ENCODE peak calls at places on chromosome 17, in six cellular contexts. U, W, T, L, R and N are unnamed samples.
A peak's percentile ranks its signal among the peaks of the same experiment; 100 is the strongest.

GRCh38 chr17:77465358-77466041 is 324.7 kb downstream of the SEC14L1 start:
- DNase-seq in U (peak; percentile 86), W (no peak), T (no peak), L (no peak), R (peak; percentile 35), N (peak; percentile 58)

GRCh38 chr17:67602974-67603373 is 114.8 kb upstream of the NOL11 start:
- DNase-seq in U (no peak), W (no peak), T (no peak), L (no peak), R (peak; percentile 56), N (peak; percentile 24)

GRCh38 chr17:15086776-15087175 is 178.3 kb downstream of the PMP22 start:
- DNase-seq in U (no peak), W (peak; percentile 66), T (no peak), L (no peak), R (no peak), N (no peak)

GRCh38 chr17:2816688-2817087 is 20.4 kb downstream of the RAP1GAP2 start:
- DNase-seq in U (no peak), W (no peak), T (no peak), L (no peak), R (no peak), N (no peak)

GRCh38 chr17:64328875-64329405 is 61.7 kb downstream of the PECAM1 start:
- DNase-seq in U (no peak), W (no peak), T (no peak), L (no peak), R (no peak), N (no peak)

GRCh38 chr17:72687941-72688340 is 404.5 kb downstream of the SLC39A11 start:
- DNase-seq in U (no peak), W (no peak), T (no peak), L (no peak), R (no peak), N (no peak)

GRCh38 chr17:49226771-49227435 is 3.7 kb downstream of the PHOSPHO1 start:
- DNase-seq in U (no peak), W (no peak), T (no peak), L (no peak), R (no peak), N (no peak)

GRCh38 chr17:63647065-63647725 is 25.0 kb downstream of the MAP3K3 start:
- DNase-seq in U (no peak), W (no peak), T (no peak), L (no peak), R (no peak), N (no peak)

GRCh38 chr17:31318298-31319190 is 2.9 kb downstream of the EVI2A start:
- DNase-seq in U (no peak), W (no peak), T (peak; percentile 65), L (peak; percentile 38), R (peak; percentile 31), N (no peak)

GRCh38 chr17:76500074-76500744 is 1.0 kb downstream of the RHBDF2 start:
- DNase-seq in U (no peak), W (no peak), T (no peak), L (no peak), R (no peak), N (no peak)

GRCh38 chr17:39579318-39580081 is 28.2 kb downstream of the NEUROD2 start:
- DNase-seq in U (no peak), W (no peak), T (no peak), L (no peak), R (peak; percentile 31), N (no peak)

GRCh38 chr17:4769628-4770027 is 2.1 kb upstream of the TM4SF5 start:
- DNase-seq in U (no peak), W (no peak), T (no peak), L (no peak), R (no peak), N (no peak)

GRCh38 chr17:20022701-20023100 is 13.5 kb downstream of the SPECC1 start:
- DNase-seq in U (no peak), W (no peak), T (no peak), L (no peak), R (no peak), N (no peak)

GRCh38 chr17:56815711-56816110 is 18.0 kb downstream of the C17orf67 start:
- DNase-seq in U (no peak), W (no peak), T (no peak), L (no peak), R (no peak), N (no peak)

GRCh38 chr17:68564415-68565111 is 36.6 kb downstream of the FAM20A start:
- DNase-seq in U (no peak), W (no peak), T (no peak), L (no peak), R (no peak), N (no peak)

GRCh38 chr17:69473801-69474170 is 59.3 kb downstream of the MAP2K6 start:
- DNase-seq in U (no peak), W (no peak), T (no peak), L (no peak), R (no peak), N (no peak)

GRCh38 chr17:17036520-17036998 is 5.7 kb upstream of the MPRIP start:
- DNase-seq in U (peak; percentile 72), W (no peak), T (no peak), L (no peak), R (no peak), N (no peak)

GRCh38 chr17:75557075-75557851 is 30.3 kb upstream of the MYO15B start:
- DNase-seq in U (peak; percentile 81), W (no peak), T (peak; percentile 66), L (peak; percentile 27), R (peak; percentile 99), N (no peak)

GRCh38 chr17:40177275-40177874 is at the start of gene RAPGEFL1:
- DNase-seq in U (peak; percentile 95), W (no peak), T (peak; percentile 81), L (no peak), R (peak; percentile 87), N (peak; percentile 63)

GRCh38 chr17:47719411-47720152 is 13.5 kb upstream of the TBX21 start:
- DNase-seq in U (no peak), W (no peak), T (no peak), L (no peak), R (no peak), N (no peak)

GRCh38 chr17:82752371-82753200 is 721 bp downstream of the TBCD start:
- DNase-seq in U (peak; percentile 85), W (no peak), T (peak; percentile 67), L (no peak), R (peak; percentile 29), N (no peak)

GRCh38 chr17:17889922-17890321 is 53.1 kb upstream of the SREBF1 start:
- DNase-seq in U (no peak), W (no peak), T (no peak), L (no peak), R (no peak), N (no peak)

GRCh38 chr17:66301864-66302741 is at the start of gene PRKCA:
- DNase-seq in U (peak; percentile 94), W (peak; percentile 93), T (peak; percentile 89), L (peak; percentile 53), R (peak; percentile 83), N (peak; percentile 73)

GRCh38 chr17:34917381-34917780 is 43.9 kb downstream of the CCT6B start:
- DNase-seq in U (no peak), W (no peak), T (no peak), L (no peak), R (no peak), N (no peak)

GRCh38 chr17:68356520-68356919 is 65.2 kb downstream of the ARSG start:
- DNase-seq in U (no peak), W (no peak), T (no peak), L (no peak), R (no peak), N (peak; percentile 53)

GRCh38 chr17:12712415-12712814 is 46.7 kb downstream of the MYOCD start:
- DNase-seq in U (no peak), W (no peak), T (no peak), L (no peak), R (no peak), N (no peak)

DNA sequence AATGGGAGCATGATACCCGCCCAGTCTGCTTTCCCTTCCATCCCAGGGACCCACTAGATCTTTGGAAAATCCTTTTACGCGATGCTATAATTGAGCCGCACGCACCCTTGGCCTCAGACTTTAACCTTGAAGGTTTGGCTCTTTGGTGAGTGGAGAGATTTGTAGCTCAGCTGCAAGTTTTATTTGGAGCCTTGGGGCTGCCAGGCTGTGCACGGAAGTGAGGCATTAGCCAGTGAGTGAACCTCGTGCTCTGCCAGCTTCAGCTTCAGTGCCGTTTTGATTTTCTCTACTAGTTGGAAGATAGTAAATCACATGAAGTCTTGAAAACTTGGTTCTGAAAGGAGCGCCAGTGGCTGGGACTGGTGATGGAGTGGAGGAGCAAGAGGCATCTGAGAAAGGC is 17.3 kb downstream of the CRHR1 start:
- DNase-seq in U (peak; percentile 4), W (no peak), T (no peak), L (no peak), R (no peak), N (no peak)
- TF ChIP-seq CTCF in U (no peak), W (no peak), T (no peak), L (no peak), R (no peak), N (no peak)

DNA sequence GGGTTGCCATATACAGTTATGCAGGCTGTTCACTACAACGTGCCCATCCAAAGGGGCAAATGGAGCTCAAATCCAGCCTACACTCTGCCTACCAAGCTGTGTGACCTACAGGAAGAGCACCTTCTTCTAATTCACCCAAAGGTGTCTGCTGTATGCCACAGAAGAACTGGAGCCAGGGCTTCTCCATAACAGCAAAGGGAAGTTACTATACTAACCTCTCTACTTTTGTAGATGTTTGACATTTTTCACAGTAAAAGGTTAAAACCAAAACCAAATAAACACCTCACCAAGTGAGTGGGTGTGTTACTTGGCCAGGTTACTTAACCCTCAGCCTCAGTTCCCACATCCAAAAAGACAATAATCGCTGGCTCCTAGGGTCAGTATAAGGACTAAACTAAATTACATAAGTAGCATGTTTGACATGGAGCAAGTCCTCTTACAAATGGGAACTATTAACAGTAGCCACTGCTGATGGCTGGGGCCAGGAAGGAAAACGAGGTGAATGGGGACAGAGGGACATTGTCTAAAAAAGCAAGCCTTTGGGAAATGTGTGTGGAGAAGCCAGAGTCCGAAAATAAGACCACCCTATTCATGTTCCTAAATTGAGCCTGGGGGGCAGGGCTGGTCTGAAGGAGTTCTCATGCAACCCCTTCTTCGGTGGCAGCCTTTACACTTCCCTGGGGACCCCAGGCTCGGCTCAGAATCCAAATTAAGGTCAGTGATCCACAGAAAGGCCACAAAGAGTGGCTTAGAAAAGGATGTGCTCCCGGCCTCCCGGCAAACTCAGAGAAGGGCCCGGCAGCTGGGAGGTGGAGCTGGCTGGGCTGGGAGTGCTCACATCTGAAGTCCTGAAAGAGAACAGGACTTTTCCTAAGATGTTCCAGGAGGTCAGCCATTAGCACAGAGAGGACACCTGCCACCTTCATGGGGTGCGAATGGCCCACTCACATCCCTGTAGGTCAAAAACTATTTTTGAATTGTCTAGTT is 13.5 kb downstream of the CUEDC1 start:
- DNase-seq in U (no peak), W (no peak), T (no peak), L (no peak), R (no peak), N (no peak)
- TF ChIP-seq CTCF in U (no peak), W (no peak), T (no peak), L (no peak), R (no peak), N (no peak)

GRCh38 chr17:81323411-81323868 is 28.3 kb upstream of the SLC38A10 start:
- DNase-seq in U (no peak), W (no peak), T (no peak), L (peak; percentile 67), R (no peak), N (no peak)
- TF ChIP-seq CTCF in U (no peak), W (no peak), T (no peak), L (no peak), R (no peak), N (no peak)

DNA sequence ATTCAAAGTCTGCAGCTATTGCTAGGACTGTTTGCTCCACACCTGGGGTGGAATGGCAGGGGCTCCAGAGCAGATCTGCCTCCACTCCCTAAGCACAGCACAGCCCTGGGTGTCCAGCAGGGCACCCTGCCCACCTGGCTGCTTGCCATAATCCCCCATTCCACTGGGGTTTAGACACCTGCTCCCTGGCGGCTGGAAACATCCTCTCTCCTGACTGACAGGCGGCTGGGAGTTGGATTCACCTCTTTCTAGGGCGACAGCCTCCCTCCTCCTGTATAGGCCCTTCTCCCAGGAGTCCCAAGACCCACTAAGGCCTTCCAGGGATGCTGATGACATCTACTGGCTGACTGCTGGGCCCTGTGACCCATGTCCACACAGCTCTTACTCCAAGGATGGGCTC is 18.0 kb downstream of the HDAC5 start:
- DNase-seq in U (no peak), W (no peak), T (no peak), L (no peak), R (no peak), N (no peak)
- TF ChIP-seq CTCF in U (no peak), W (no peak), T (no peak), L (no peak), R (no peak), N (no peak)